ENCODE peak calls at places on chromosomes 7 and 10, in seven cellular contexts. One of them, this sample, is unnamed. For H3K27me3 and H3K9me3, the result is how much of the 10 kb centered on the place peaks cover.

GRCh38 chr7:139673230-139673629 is 104.6 kb downstream of the HIPK2 start:
- DNase-seq in transverse colon: peak
- DNase-seq in heart right ventricle: no peak
- DNase-seq in adrenal gland: peak
- DNase-seq in GM23248: no peak
- DNase-seq in HCT116: no peak
- DNase-seq in gastrocnemius medialis: no peak
- DNase-seq in this sample: no peak

GRCh38 chr10:105679781-105680180 is 1038.7 kb downstream of the SORCS3 start:
- DNase-seq in transverse colon: no peak
- DNase-seq in heart right ventricle: no peak
- DNase-seq in adrenal gland: no peak
- DNase-seq in GM23248: no peak
- DNase-seq in HCT116: no peak
- DNase-seq in gastrocnemius medialis: no peak
- DNase-seq in this sample: no peak

GRCh38 chr7:72098812-72099211 is 313.3 kb downstream of the CALN1 start:
- DNase-seq in transverse colon: no peak
- DNase-seq in heart right ventricle: no peak
- DNase-seq in adrenal gland: no peak
- DNase-seq in GM23248: peak
- DNase-seq in HCT116: no peak
- DNase-seq in gastrocnemius medialis: no peak
- DNase-seq in this sample: no peak

GRCh38 chr10:111762114-111762513 is 421.5 kb downstream of the GPAM start:
- DNase-seq in transverse colon: no peak
- DNase-seq in heart right ventricle: no peak
- DNase-seq in adrenal gland: no peak
- DNase-seq in GM23248: peak
- DNase-seq in HCT116: no peak
- DNase-seq in gastrocnemius medialis: no peak
- DNase-seq in this sample: no peak

GRCh38 chr7:134844200-134844599 is 64.8 kb downstream of the CALD1 start:
- DNase-seq in transverse colon: no peak
- DNase-seq in heart right ventricle: no peak
- DNase-seq in adrenal gland: no peak
- DNase-seq in GM23248: no peak
- DNase-seq in HCT116: no peak
- DNase-seq in gastrocnemius medialis: no peak
- DNase-seq in this sample: no peak

GRCh38 chr7:45578467-45578866 is 4.3 kb downstream of the ADCY1 start:
- DNase-seq in transverse colon: no peak
- DNase-seq in heart right ventricle: no peak
- DNase-seq in adrenal gland: no peak
- DNase-seq in GM23248: no peak
- DNase-seq in HCT116: no peak
- DNase-seq in gastrocnemius medialis: no peak
- DNase-seq in this sample: no peak

GRCh38 chr7:81460228-81460627 is 309.6 kb downstream of the HGF start:
- DNase-seq in transverse colon: no peak
- DNase-seq in heart right ventricle: no peak
- DNase-seq in adrenal gland: no peak
- DNase-seq in GM23248: no peak
- DNase-seq in HCT116: no peak
- DNase-seq in gastrocnemius medialis: no peak
- DNase-seq in this sample: no peak

GRCh38 chr7:77791336-77791735 is 6.9 kb downstream of the TMEM60 start:
- DNase-seq in transverse colon: no peak
- DNase-seq in heart right ventricle: no peak
- DNase-seq in adrenal gland: no peak
- DNase-seq in GM23248: no peak
- DNase-seq in HCT116: no peak
- DNase-seq in gastrocnemius medialis: no peak
- DNase-seq in this sample: no peak

GRCh38 chr10:129706523-129706922 is 239.5 kb downstream of the MGMT start:
- DNase-seq in transverse colon: no peak
- DNase-seq in heart right ventricle: no peak
- DNase-seq in adrenal gland: no peak
- DNase-seq in GM23248: no peak
- DNase-seq in HCT116: no peak
- DNase-seq in gastrocnemius medialis: no peak
- DNase-seq in this sample: no peak

GRCh38 chr10:127535802-127536515 is 13.2 kb upstream of the NPS start:
- DNase-seq in transverse colon: no peak
- DNase-seq in heart right ventricle: no peak
- DNase-seq in adrenal gland: no peak
- DNase-seq in GM23248: no peak
- DNase-seq in HCT116: no peak
- DNase-seq in gastrocnemius medialis: no peak
- DNase-seq in this sample: no peak

GRCh38 chr7:114175140-114175539 is 239.5 kb upstream of the FOXP2 start:
- DNase-seq in transverse colon: no peak
- DNase-seq in heart right ventricle: no peak
- DNase-seq in adrenal gland: no peak
- DNase-seq in GM23248: peak
- DNase-seq in HCT116: no peak
- DNase-seq in gastrocnemius medialis: no peak
- DNase-seq in this sample: no peak

GRCh38 chr7:37050801-37051200 is 326.5 kb upstream of the AOAH start:
- DNase-seq in transverse colon: no peak
- DNase-seq in heart right ventricle: no peak
- DNase-seq in adrenal gland: no peak
- DNase-seq in GM23248: no peak
- DNase-seq in HCT116: no peak
- DNase-seq in gastrocnemius medialis: no peak
- DNase-seq in this sample: no peak

GRCh38 chr10:78518224-78518623 is 484.6 kb downstream of the RPS24 start:
- DNase-seq in transverse colon: no peak
- DNase-seq in heart right ventricle: no peak
- DNase-seq in adrenal gland: no peak
- DNase-seq in GM23248: no peak
- DNase-seq in HCT116: no peak
- DNase-seq in gastrocnemius medialis: no peak
- DNase-seq in this sample: no peak

GRCh38 chr7:26705567-26705966 is 158.8 kb downstream of the SKAP2 start:
- DNase-seq in transverse colon: no peak
- DNase-seq in heart right ventricle: no peak
- DNase-seq in adrenal gland: peak
- DNase-seq in GM23248: peak
- DNase-seq in HCT116: no peak
- DNase-seq in gastrocnemius medialis: no peak
- DNase-seq in this sample: no peak

GRCh38 chr7:73351447-73352167 is 23.6 kb downstream of the FKBP6 start:
- DNase-seq in transverse colon: no peak
- DNase-seq in heart right ventricle: no peak
- DNase-seq in adrenal gland: no peak
- DNase-seq in GM23248: no peak
- DNase-seq in HCT116: no peak
- DNase-seq in gastrocnemius medialis: no peak
- DNase-seq in this sample: no peak

GRCh38 chr10:94200148-94200846 is 162.4 kb downstream of the NOC3L start:
- DNase-seq in transverse colon: no peak
- DNase-seq in heart right ventricle: no peak
- DNase-seq in adrenal gland: no peak
- DNase-seq in GM23248: no peak
- DNase-seq in HCT116: no peak
- DNase-seq in gastrocnemius medialis: no peak
- DNase-seq in this sample: no peak

GRCh38 chr7:20185988-20186387 is 31.2 kb downstream of the MACC1 start:
- DNase-seq in transverse colon: no peak
- DNase-seq in heart right ventricle: no peak
- DNase-seq in adrenal gland: no peak
- DNase-seq in GM23248: no peak
- DNase-seq in HCT116: no peak
- DNase-seq in gastrocnemius medialis: no peak
- DNase-seq in this sample: no peak

GRCh38 chr10:43440782-43441134 is 3.8 kb downstream of the ZNF487 start:
- DNase-seq in transverse colon: no peak
- DNase-seq in heart right ventricle: no peak
- DNase-seq in adrenal gland: no peak
- DNase-seq in GM23248: no peak
- DNase-seq in HCT116: no peak
- DNase-seq in gastrocnemius medialis: no peak
- DNase-seq in this sample: no peak

GRCh38 chr10:43436291-43437140 is at the start of gene ZNF487:
- DNase-seq in transverse colon: peak
- DNase-seq in heart right ventricle: peak
- DNase-seq in adrenal gland: peak
- DNase-seq in GM23248: peak
- DNase-seq in HCT116: peak
- DNase-seq in gastrocnemius medialis: peak
- DNase-seq in this sample: peak

DNA sequence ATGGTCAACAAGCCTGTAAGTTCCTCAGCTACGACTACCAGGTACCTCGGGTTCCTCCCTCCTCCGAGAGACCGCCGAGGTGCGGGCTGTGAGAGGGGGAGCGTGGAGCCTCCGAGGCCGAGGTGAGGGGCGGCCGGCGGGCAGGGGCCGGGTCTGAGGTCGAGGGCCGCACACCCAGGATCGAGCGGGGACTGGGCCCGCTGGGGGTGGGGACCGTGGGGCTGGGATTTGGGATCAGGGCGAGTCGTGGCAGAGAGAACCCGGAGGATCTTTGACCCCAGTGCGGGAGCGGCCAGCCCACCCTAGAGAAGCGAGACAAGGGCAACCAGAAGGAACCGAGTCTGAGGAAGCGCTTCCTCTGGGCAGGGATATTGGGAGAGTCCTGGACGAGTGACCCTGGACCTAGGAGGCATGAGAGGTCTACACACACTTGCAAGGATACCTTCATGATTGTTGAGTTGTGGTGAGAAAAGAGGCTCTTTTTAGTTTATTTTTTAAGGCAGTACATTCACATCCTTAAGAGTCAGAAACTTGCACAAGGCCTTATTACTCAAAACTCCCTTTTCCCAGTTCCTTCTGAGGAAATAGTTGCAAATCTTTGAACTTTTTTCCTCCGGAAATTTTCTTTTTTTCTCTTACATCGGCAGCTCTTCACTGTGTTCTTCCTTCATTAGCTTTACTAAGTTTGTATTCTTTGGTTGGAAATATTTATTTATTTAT is 390 bp downstream of the ZNF487 start:
- DNase-seq in transverse colon: no peak
- DNase-seq in heart right ventricle: no peak
- DNase-seq in adrenal gland: peak
- DNase-seq in GM23248: peak
- DNase-seq in HCT116: no peak
- DNase-seq in gastrocnemius medialis: no peak
- DNase-seq in this sample: no peak
- H3K27ac ChIP-seq in transverse colon: peak
- H3K27ac ChIP-seq in heart right ventricle: peak
- H3K27ac ChIP-seq in adrenal gland: peak
- H3K27ac ChIP-seq in GM23248: peak
- H3K27ac ChIP-seq in HCT116: peak
- H3K27ac ChIP-seq in gastrocnemius medialis: peak
- H3K27ac ChIP-seq in this sample: peak

GRCh38 chr7:32047075-32047474 is 23.1 kb downstream of the PDE1C start:
- DNase-seq in transverse colon: no peak
- DNase-seq in heart right ventricle: no peak
- DNase-seq in adrenal gland: no peak
- DNase-seq in GM23248: no peak
- DNase-seq in HCT116: no peak
- DNase-seq in gastrocnemius medialis: no peak
- DNase-seq in this sample: no peak
- H3K27me3 ChIP-seq in transverse colon: under half
- H3K27me3 ChIP-seq in heart right ventricle: under half
- H3K27me3 ChIP-seq in adrenal gland: under half
- H3K27me3 ChIP-seq in GM23248: under half
- H3K27me3 ChIP-seq in HCT116: under half
- H3K27me3 ChIP-seq in gastrocnemius medialis: under half
- H3K27me3 ChIP-seq in this sample: under half

DNA sequence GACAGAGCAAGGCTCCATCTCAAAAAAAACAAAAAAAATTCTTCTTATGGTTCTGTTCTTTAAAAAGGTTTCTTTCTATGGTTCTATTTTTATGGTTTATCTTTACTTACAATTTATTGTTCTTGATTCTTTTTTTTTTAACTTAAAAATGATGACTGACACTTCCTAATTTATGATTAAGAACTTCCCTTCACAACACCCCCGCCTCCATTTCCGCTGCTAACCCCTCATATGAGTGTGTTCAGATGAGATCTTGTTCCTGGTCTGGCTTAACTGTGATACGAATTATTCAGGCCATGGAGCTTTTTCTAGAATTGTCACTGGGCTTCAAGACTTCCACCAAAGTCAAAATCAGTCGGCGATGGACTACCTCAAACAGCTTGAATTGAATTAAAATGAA is 33.9 kb downstream of the PTER start:
- DNase-seq in transverse colon: no peak
- DNase-seq in heart right ventricle: no peak
- DNase-seq in adrenal gland: no peak
- DNase-seq in GM23248: no peak
- DNase-seq in HCT116: no peak
- DNase-seq in gastrocnemius medialis: no peak
- DNase-seq in this sample: no peak
- H3K9me3 ChIP-seq in transverse colon: under half
- H3K9me3 ChIP-seq in heart right ventricle: under half
- H3K9me3 ChIP-seq in adrenal gland: under half
- H3K9me3 ChIP-seq in GM23248: under half
- H3K9me3 ChIP-seq in HCT116: under half
- H3K9me3 ChIP-seq in gastrocnemius medialis: under half
- H3K9me3 ChIP-seq in this sample: under half

GRCh38 chr10:72523932-72524396 is 101.9 kb downstream of the MICU1 start:
- DNase-seq in transverse colon: no peak
- DNase-seq in heart right ventricle: no peak
- DNase-seq in adrenal gland: no peak
- DNase-seq in GM23248: no peak
- DNase-seq in HCT116: no peak
- DNase-seq in gastrocnemius medialis: no peak
- DNase-seq in this sample: no peak

GRCh38 chr10:72525277-72525676 is 100.6 kb downstream of the MICU1 start:
- DNase-seq in transverse colon: no peak
- DNase-seq in heart right ventricle: no peak
- DNase-seq in adrenal gland: no peak
- DNase-seq in GM23248: peak
- DNase-seq in HCT116: no peak
- DNase-seq in gastrocnemius medialis: no peak
- DNase-seq in this sample: no peak

GRCh38 chr10:72525689-72526088 is 100.2 kb downstream of the MICU1 start:
- DNase-seq in transverse colon: no peak
- DNase-seq in heart right ventricle: no peak
- DNase-seq in adrenal gland: no peak
- DNase-seq in GM23248: no peak
- DNase-seq in HCT116: no peak
- DNase-seq in gastrocnemius medialis: no peak
- DNase-seq in this sample: no peak

GRCh38 chr10:72524489-72524888 is 101.4 kb downstream of the MICU1 start:
- DNase-seq in transverse colon: no peak
- DNase-seq in heart right ventricle: no peak
- DNase-seq in adrenal gland: no peak
- DNase-seq in GM23248: no peak
- DNase-seq in HCT116: no peak
- DNase-seq in gastrocnemius medialis: no peak
- DNase-seq in this sample: no peak

DNA sequence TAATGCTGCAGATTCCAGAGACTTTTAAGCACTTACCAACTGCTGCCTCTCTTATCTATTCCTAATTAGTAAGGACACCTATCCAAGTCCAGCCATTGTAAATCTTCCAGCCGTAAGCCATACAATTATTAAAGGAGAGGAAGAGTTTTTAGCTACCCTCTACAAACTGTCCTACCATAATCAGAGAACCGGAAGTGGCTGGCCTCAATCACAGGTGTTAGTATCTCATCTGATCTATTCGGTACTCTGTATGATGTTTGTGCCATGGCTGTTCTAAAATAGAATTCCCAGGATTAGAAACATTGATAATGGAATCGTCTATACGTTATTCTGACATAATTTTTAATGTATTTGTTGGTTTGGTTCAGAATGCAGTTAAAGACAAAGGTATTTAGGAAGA is 102.8 kb downstream of the MICU1 start:
- DNase-seq in transverse colon: no peak
- DNase-seq in heart right ventricle: no peak
- DNase-seq in adrenal gland: no peak
- DNase-seq in GM23248: no peak
- DNase-seq in HCT116: no peak
- DNase-seq in gastrocnemius medialis: no peak
- DNase-seq in this sample: no peak
- H3K27ac ChIP-seq in transverse colon: no peak
- H3K27ac ChIP-seq in heart right ventricle: no peak
- H3K27ac ChIP-seq in adrenal gland: no peak
- H3K27ac ChIP-seq in GM23248: no peak
- H3K27ac ChIP-seq in HCT116: no peak
- H3K27ac ChIP-seq in gastrocnemius medialis: no peak
- H3K27ac ChIP-seq in this sample: no peak

This sample was measured in psoas muscle.